ENCODE peak calls at places on chromosomes 16 and 17, in nine cellular contexts. M, R, A, G, Q, K, T, I and B are unnamed samples.

GRCh38 chr17:50533720-50534148 is 1.2 kb downstream of the EPN3 start:
- DNase-seq in K (peak; percentile 81), I (no peak), R (peak; percentile 15), G (no peak), M (peak; percentile 51), Q (no peak), A (peak; percentile 47), T (no peak), B (no peak)

GRCh38 chr16:23650674-23651073 is 9.4 kb downstream of the DCTN5 start:
- DNase-seq in K (no peak), G (no peak), Q (no peak), T (no peak), M (no peak), R (peak; percentile 49), I (no peak), A (no peak), B (no peak)

GRCh38 chr16:64440421-64440831 is 681.4 kb downstream of the CDH11 start:
- DNase-seq in G (no peak), A (no peak), K (no peak), M (no peak), Q (no peak), I (no peak), R (peak; percentile 98), T (peak; percentile 96), B (no peak)

GRCh38 chr16:15829460-15829859 is 27.4 kb downstream of the MYH11 start:
- DNase-seq in M (no peak), I (no peak), K (peak; percentile 65), G (no peak), Q (peak; percentile 53), R (peak; percentile 18), T (peak; percentile 3), A (no peak), B (peak; percentile 35)

GRCh38 chr16:54605536-54606066 is 319.0 kb upstream of the IRX3 start:
- DNase-seq in A (no peak), R (no peak), K (no peak), I (no peak), M (no peak), T (no peak), Q (no peak), G (no peak), B (no peak)

GRCh38 chr17:35515027-35515426 is 22.5 kb downstream of the SLFN12L start:
- DNase-seq in K (no peak), Q (no peak), G (no peak), A (no peak), T (no peak), R (no peak), I (no peak), M (no peak), B (no peak)

GRCh38 chr16:66692341-66692740 is 4.2 kb downstream of the CMTM4 start:
- DNase-seq in G (no peak), M (no peak), Q (no peak), T (no peak), K (no peak), A (no peak), R (no peak), I (no peak), B (no peak)

GRCh38 chr17:7219812-7220592 is at the start of the genes ACADVL and DLG4:
- DNase-seq in A (no peak), K (peak; percentile 93), I (peak; percentile 73), Q (peak; percentile 96), G (peak; percentile 90), M (peak; percentile 72), T (peak; percentile 85), R (peak; percentile 87), B (no peak)

GRCh38 chr17:40490982-40491381 is 10.4 kb downstream of the TNS4 start:
- DNase-seq in M (no peak), G (no peak), K (no peak), A (no peak), I (no peak), Q (no peak), R (no peak), T (no peak), B (no peak)

GRCh38 chr17:75036643-75037268 is 10.0 kb downstream of the ATP5PD start:
- DNase-seq in M (peak; percentile 86), T (peak; percentile 84), Q (peak; percentile 67), R (peak; percentile 94), G (peak; percentile 50), K (peak; percentile 90), I (peak; percentile 61), A (no peak), B (no peak)

GRCh38 chr16:14249291-14250032 is 178.3 kb downstream of the MRTFB start:
- DNase-seq in Q (no peak), I (peak; percentile 35), A (peak; percentile 35), T (peak; percentile 16), G (peak; percentile 12), R (peak; percentile 33), M (peak; percentile 42), K (peak; percentile 35), B (peak; percentile 34)

GRCh38 chr17:5541610-5542202 is 42.6 kb downstream of the NLRP1 start:
- DNase-seq in R (no peak), A (no peak), G (no peak), I (no peak), T (no peak), M (no peak), Q (no peak), K (no peak), B (no peak)

GRCh38 chr17:49990921-49991320 is 4.1 kb downstream of the DLX3 start:
- DNase-seq in K (no peak), R (no peak), G (no peak), Q (no peak), A (no peak), I (no peak), M (no peak), T (no peak), B (no peak)

GRCh38 chr16:27379919-27380318 is 22.1 kb upstream of the IL21R start:
- DNase-seq in G (no peak), I (no peak), T (no peak), K (no peak), M (no peak), Q (no peak), R (no peak), A (no peak), B (no peak)

GRCh38 chr17:30336369-30337171 is 2.7 kb upstream of the TMIGD1 start:
- DNase-seq in R (peak; percentile 68), Q (no peak), K (peak; percentile 74), G (peak; percentile 52), T (peak; percentile 24), A (peak; percentile 76), I (peak; percentile 62), M (peak; percentile 82), B (peak; percentile 74)

GRCh38 chr16:12532871-12533610 is 270.6 kb downstream of the CPPED1 start:
- DNase-seq in T (no peak), Q (no peak), I (no peak), M (no peak), R (no peak), G (no peak), A (no peak), K (no peak), B (no peak)

GRCh38 chr16:62752837-62753236 is 716.6 kb upstream of the CDH8 start:
- DNase-seq in A (peak; percentile 78), G (no peak), Q (no peak), K (no peak), R (no peak), I (no peak), M (peak; percentile 30), T (no peak), B (no peak)

GRCh38 chr16:77450790-77451487 is 16.1 kb upstream of the ADAMTS18 start:
- DNase-seq in M (peak; percentile 97), I (no peak), A (peak; percentile 92), Q (no peak), T (no peak), R (no peak), K (no peak), G (no peak), B (no peak)

GRCh38 chr16:78744099-78744498 is 644.6 kb downstream of the WWOX start:
- DNase-seq in I (no peak), M (no peak), R (no peak), K (no peak), G (no peak), T (no peak), Q (no peak), A (no peak), B (no peak)

GRCh38 chr17:29079887-29080286 is 36.9 kb downstream of the PIPOX start:
- DNase-seq in M (no peak), G (no peak), Q (no peak), A (no peak), I (no peak), K (no peak), R (no peak), T (no peak), B (no peak)

GRCh38 chr17:56992364-56992763 is 14.4 kb downstream of the SCPEP1 start:
- DNase-seq in G (no peak), R (no peak), I (no peak), K (no peak), A (no peak), Q (no peak), T (no peak), M (no peak), B (no peak)

GRCh38 chr17:79612468-79613194 is 1.8 kb upstream of the RBFOX3 start:
- DNase-seq in G (peak; percentile 23), K (peak; percentile 58), T (peak; percentile 5), A (peak; percentile 55), I (peak; percentile 47), M (peak; percentile 33), Q (no peak), R (peak; percentile 5), B (peak; percentile 10)

GRCh38 chr16:5062051-5062450 is 3.7 kb downstream of the C16orf89 start:
- DNase-seq in A (no peak), M (no peak), R (no peak), I (no peak), Q (no peak), K (no peak), T (no peak), G (no peak), B (no peak)

GRCh38 chr17:42797067-42798007 is 1.2 kb downstream of the COA3 start:
- DNase-seq in G (no peak), K (peak; percentile 71), T (no peak), M (no peak), Q (no peak), R (no peak), I (no peak), A (no peak), B (no peak)

GRCh38 chr16:2529061-2529931 is 1.9 kb downstream of the CEMP1 start:
- DNase-seq in M (no peak), K (no peak), T (no peak), Q (no peak), I (no peak), A (no peak), G (no peak), R (no peak), B (no peak)

GRCh38 chr17:44878627-44879221 is 20.5 kb downstream of the EFTUD2 start:
- DNase-seq in A (peak; percentile 31), K (no peak), I (peak; percentile 19), R (peak; percentile 44), M (peak; percentile 34), Q (no peak), G (no peak), T (peak; percentile 23), B (peak; percentile 13)

GRCh38 chr16:29911676-29912010 is 11.4 kb downstream of the ASPHD1 start:
- DNase-seq in A (no peak), T (no peak), G (no peak), M (peak; percentile 74), R (no peak), Q (no peak), K (no peak), I (no peak), B (no peak)

GRCh38 chr16:28067604-28068382 is 4.3 kb upstream of the GSG1L start:
- DNase-seq in M (no peak), G (no peak), R (peak; percentile 32), Q (no peak), T (peak; percentile 10), A (no peak), I (no peak), K (no peak), B (no peak)

GRCh38 chr17:9342225-9342624 is 233.4 kb downstream of the STX8 start:
- DNase-seq in T (no peak), Q (no peak), K (no peak), G (no peak), M (no peak), R (no peak), A (no peak), I (no peak), B (no peak)

GRCh38 chr17:72097144-72097543 is 23.7 kb upstream of the SOX9 start:
- DNase-seq in M (no peak), T (no peak), G (no peak), R (peak; percentile 90), K (no peak), Q (no peak), A (no peak), I (no peak), B (no peak)

GRCh38 chr16:57186630-57187507 is 740 bp downstream of the RSPRY1 start:
- DNase-seq in T (no peak), M (peak; percentile 19), G (peak; percentile 10), A (peak; percentile 1), K (peak; percentile 39), Q (no peak), R (peak; percentile 30), I (no peak), B (peak; percentile 10)